ENCODE peak calls at places on chromosomes 13 and 19, in ten cellular contexts. One of them, this sample, is unnamed.
A peak's percentile ranks its signal among the peaks of the same experiment; 100 is the strongest.

GRCh38 chr19:1749373-1750342 is 3.6 kb upstream of the ONECUT3 start:
- DNase-seq in GM12878: no peak
- DNase-seq in SK-N-SH: no peak
- DNase-seq in esophagus muscularis mucosa: no peak
- DNase-seq in astrocyte: no peak
- DNase-seq in H1: no peak
- DNase-seq in Karpas-422: no peak
- DNase-seq in brain microvascular endothelial cell: no peak
- DNase-seq in BE2C: no peak
- DNase-seq in cardiac muscle cell: no peak
- DNase-seq in this sample: no peak

GRCh38 chr19:28466107-28467045 is 746.6 kb downstream of the UQCRFS1 start:
- DNase-seq in cardiac muscle cell: peak; percentile 67
- DNase-seq in Karpas-422: peak; percentile 80
- DNase-seq in SK-N-SH: peak; percentile 57
- DNase-seq in H1: no peak
- DNase-seq in brain microvascular endothelial cell: peak; percentile 14
- DNase-seq in esophagus muscularis mucosa: no peak
- DNase-seq in GM12878: no peak
- DNase-seq in astrocyte: peak; percentile 20
- DNase-seq in BE2C: peak; percentile 41
- DNase-seq in this sample: no peak

GRCh38 chr13:47459512-47459911 is 541.6 kb downstream of the SUCLA2 start:
- DNase-seq in brain microvascular endothelial cell: no peak
- DNase-seq in Karpas-422: peak; percentile 60
- DNase-seq in GM12878: no peak
- DNase-seq in SK-N-SH: peak; percentile 3
- DNase-seq in astrocyte: no peak
- DNase-seq in BE2C: no peak
- DNase-seq in H1: no peak
- DNase-seq in cardiac muscle cell: peak; percentile 51
- DNase-seq in esophagus muscularis mucosa: no peak
- DNase-seq in this sample: no peak

GRCh38 chr13:41313659-41314197 is 2.7 kb downstream of the NAA16 start:
- DNase-seq in brain microvascular endothelial cell: no peak
- DNase-seq in esophagus muscularis mucosa: no peak
- DNase-seq in astrocyte: no peak
- DNase-seq in cardiac muscle cell: no peak
- DNase-seq in Karpas-422: no peak
- DNase-seq in GM12878: no peak
- DNase-seq in BE2C: no peak
- DNase-seq in SK-N-SH: no peak
- DNase-seq in H1: no peak
- DNase-seq in this sample: no peak

GRCh38 chr13:58804832-58805231 is 1173.3 kb downstream of the PCDH17 start:
- DNase-seq in cardiac muscle cell: no peak
- DNase-seq in brain microvascular endothelial cell: no peak
- DNase-seq in BE2C: no peak
- DNase-seq in SK-N-SH: peak; percentile 22
- DNase-seq in GM12878: no peak
- DNase-seq in esophagus muscularis mucosa: no peak
- DNase-seq in H1: no peak
- DNase-seq in Karpas-422: no peak
- DNase-seq in astrocyte: no peak
- DNase-seq in this sample: no peak

GRCh38 chr13:93230466-93230865 is 3.9 kb downstream of the GPC6 start:
- DNase-seq in H1: no peak
- DNase-seq in SK-N-SH: no peak
- DNase-seq in cardiac muscle cell: peak; percentile 88
- DNase-seq in GM12878: no peak
- DNase-seq in esophagus muscularis mucosa: no peak
- DNase-seq in BE2C: no peak
- DNase-seq in brain microvascular endothelial cell: no peak
- DNase-seq in Karpas-422: no peak
- DNase-seq in astrocyte: peak; percentile 93
- DNase-seq in this sample: no peak

GRCh38 chr13:23741879-23742510 is 147.2 kb downstream of the MIPEP start:
- DNase-seq in esophagus muscularis mucosa: no peak
- DNase-seq in BE2C: peak; percentile 44
- DNase-seq in SK-N-SH: peak; percentile 46
- DNase-seq in Karpas-422: peak; percentile 49
- DNase-seq in cardiac muscle cell: no peak
- DNase-seq in GM12878: no peak
- DNase-seq in astrocyte: no peak
- DNase-seq in brain microvascular endothelial cell: no peak
- DNase-seq in H1: peak; percentile 9
- DNase-seq in this sample: no peak

GRCh38 chr13:98300956-98301641 is 124.0 kb upstream of the RNF113B start:
- DNase-seq in H1: no peak
- DNase-seq in GM12878: no peak
- DNase-seq in SK-N-SH: no peak
- DNase-seq in Karpas-422: no peak
- DNase-seq in esophagus muscularis mucosa: no peak
- DNase-seq in astrocyte: peak; percentile 86
- DNase-seq in brain microvascular endothelial cell: no peak
- DNase-seq in cardiac muscle cell: peak; percentile 54
- DNase-seq in BE2C: no peak
- DNase-seq in this sample: no peak

DNA sequence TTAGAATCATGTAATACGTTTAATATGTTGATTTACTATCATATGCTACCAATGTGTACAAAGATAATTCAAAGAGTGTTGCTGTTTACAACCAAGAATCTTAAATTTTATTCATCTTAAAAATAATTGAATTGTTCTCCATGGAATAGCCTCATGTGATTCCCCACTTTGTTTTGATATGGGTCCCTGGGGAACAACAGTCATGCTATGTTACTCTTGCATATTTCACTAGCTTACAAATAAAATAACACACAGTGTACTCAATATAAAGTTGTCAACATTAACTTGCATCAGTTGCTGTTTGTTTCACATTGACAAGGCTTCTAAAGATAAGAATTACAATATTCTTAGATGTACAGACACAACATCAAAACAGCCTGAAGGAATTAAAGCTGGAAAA is 2.3 kb downstream of the ENOX1 start:
- DNase-seq in BE2C: no peak
- DNase-seq in Karpas-422: no peak
- DNase-seq in SK-N-SH: no peak
- DNase-seq in astrocyte: no peak
- DNase-seq in GM12878: no peak
- DNase-seq in cardiac muscle cell: no peak
- DNase-seq in brain microvascular endothelial cell: no peak
- DNase-seq in H1: no peak
- DNase-seq in esophagus muscularis mucosa: no peak
- DNase-seq in this sample: no peak
- H3K36me3 ChIP-seq in BE2C: no peaks in the 10 kb centered on the region
- H3K36me3 ChIP-seq in Karpas-422: no peaks in the 10 kb centered on the region
- H3K36me3 ChIP-seq in SK-N-SH: no peaks in the 10 kb centered on the region
- H3K36me3 ChIP-seq in astrocyte: no peaks in the 10 kb centered on the region
- H3K36me3 ChIP-seq in GM12878: no peaks in the 10 kb centered on the region
- H3K36me3 ChIP-seq in cardiac muscle cell: no peaks in the 10 kb centered on the region
- H3K36me3 ChIP-seq in brain microvascular endothelial cell: no peaks in the 10 kb centered on the region
- H3K36me3 ChIP-seq in H1: no peaks in the 10 kb centered on the region
- H3K36me3 ChIP-seq in esophagus muscularis mucosa: no peaks in the 10 kb centered on the region
- H3K36me3 ChIP-seq in this sample: no peaks in the 10 kb centered on the region

DNA sequence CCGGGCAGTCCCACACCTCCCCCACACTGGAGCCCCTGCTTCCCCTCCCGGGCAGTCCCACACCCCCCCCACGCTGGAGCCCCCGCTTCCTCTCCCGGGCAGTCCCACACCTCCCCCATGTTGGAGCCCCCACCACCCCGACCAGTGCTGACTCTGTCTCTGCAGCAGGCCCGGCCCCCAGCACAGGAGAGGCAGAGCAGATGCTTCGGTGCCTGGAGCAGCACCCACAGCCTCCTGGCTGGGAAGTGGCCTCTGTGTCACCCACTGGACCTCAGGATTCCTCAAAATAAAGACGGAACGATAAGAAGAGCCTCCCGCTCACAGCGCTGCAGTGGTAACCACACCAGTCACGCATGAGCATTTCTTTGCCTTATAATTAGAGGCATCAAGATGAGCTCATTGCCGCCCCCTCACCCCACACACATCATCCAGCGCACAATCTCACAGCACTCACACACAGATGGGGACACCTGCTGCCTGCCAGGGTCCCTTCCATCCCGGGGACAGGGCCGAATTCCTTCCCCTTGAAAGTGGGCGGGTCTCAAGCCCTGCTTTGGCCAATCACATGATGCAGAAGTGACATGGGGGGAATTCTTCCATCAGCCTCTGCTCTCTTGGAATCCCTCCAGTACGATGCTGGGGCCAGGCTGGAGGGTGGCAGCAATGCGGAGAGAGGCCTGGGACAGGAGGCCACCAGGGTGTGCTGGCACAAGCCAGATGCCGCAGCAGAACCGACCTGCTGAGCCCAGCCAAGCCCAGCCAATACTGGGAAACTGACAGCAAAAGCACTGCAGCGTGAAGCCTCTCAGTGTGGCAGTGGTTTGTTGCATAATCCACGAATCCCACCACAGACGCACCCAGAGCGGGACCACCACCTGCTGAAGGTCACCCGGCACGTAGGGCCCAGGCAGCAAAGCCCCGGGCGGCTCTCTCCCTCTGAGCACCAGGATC is 16.1 kb downstream of the PIP5K1C start:
- DNase-seq in Karpas-422: no peak
- DNase-seq in astrocyte: peak; percentile 91
- DNase-seq in GM12878: no peak
- DNase-seq in brain microvascular endothelial cell: peak; percentile 95
- DNase-seq in esophagus muscularis mucosa: no peak
- DNase-seq in SK-N-SH: no peak
- DNase-seq in H1: no peak
- DNase-seq in cardiac muscle cell: peak; percentile 61
- DNase-seq in BE2C: no peak
- DNase-seq in this sample: no peak
- H3K36me3 ChIP-seq in Karpas-422: peaks cover 3% of the 10 kb centered on the region
- H3K36me3 ChIP-seq in astrocyte: no peaks in the 10 kb centered on the region
- H3K36me3 ChIP-seq in GM12878: peaks cover 5% of the 10 kb centered on the region
- H3K36me3 ChIP-seq in brain microvascular endothelial cell: peaks cover 5% of the 10 kb centered on the region
- H3K36me3 ChIP-seq in esophagus muscularis mucosa: peaks cover 19% of the 10 kb centered on the region
- H3K36me3 ChIP-seq in SK-N-SH: no peaks in the 10 kb centered on the region
- H3K36me3 ChIP-seq in H1: no peaks in the 10 kb centered on the region
- H3K36me3 ChIP-seq in cardiac muscle cell: no peaks in the 10 kb centered on the region
- H3K36me3 ChIP-seq in BE2C: no peaks in the 10 kb centered on the region
- H3K36me3 ChIP-seq in this sample: no peaks in the 10 kb centered on the region

GRCh38 chr13:110380359-110381028 is 73.4 kb downstream of the COL4A2 start:
- DNase-seq in astrocyte: peak; percentile 95
- DNase-seq in cardiac muscle cell: peak; percentile 79
- DNase-seq in SK-N-SH: no peak
- DNase-seq in BE2C: no peak
- DNase-seq in GM12878: no peak
- DNase-seq in brain microvascular endothelial cell: peak; percentile 94
- DNase-seq in esophagus muscularis mucosa: no peak
- DNase-seq in H1: no peak
- DNase-seq in Karpas-422: no peak
- DNase-seq in this sample: no peak
- H3K36me3 ChIP-seq in astrocyte: peaks cover 7% of the 10 kb centered on the region
- H3K36me3 ChIP-seq in cardiac muscle cell: no peaks in the 10 kb centered on the region
- H3K36me3 ChIP-seq in SK-N-SH: no peaks in the 10 kb centered on the region
- H3K36me3 ChIP-seq in BE2C: no peaks in the 10 kb centered on the region
- H3K36me3 ChIP-seq in GM12878: no peaks in the 10 kb centered on the region
- H3K36me3 ChIP-seq in brain microvascular endothelial cell: peaks cover 35% of the 10 kb centered on the region
- H3K36me3 ChIP-seq in esophagus muscularis mucosa: no peaks in the 10 kb centered on the region
- H3K36me3 ChIP-seq in H1: no peaks in the 10 kb centered on the region
- H3K36me3 ChIP-seq in Karpas-422: no peaks in the 10 kb centered on the region
- H3K36me3 ChIP-seq in this sample: no peaks in the 10 kb centered on the region

DNA sequence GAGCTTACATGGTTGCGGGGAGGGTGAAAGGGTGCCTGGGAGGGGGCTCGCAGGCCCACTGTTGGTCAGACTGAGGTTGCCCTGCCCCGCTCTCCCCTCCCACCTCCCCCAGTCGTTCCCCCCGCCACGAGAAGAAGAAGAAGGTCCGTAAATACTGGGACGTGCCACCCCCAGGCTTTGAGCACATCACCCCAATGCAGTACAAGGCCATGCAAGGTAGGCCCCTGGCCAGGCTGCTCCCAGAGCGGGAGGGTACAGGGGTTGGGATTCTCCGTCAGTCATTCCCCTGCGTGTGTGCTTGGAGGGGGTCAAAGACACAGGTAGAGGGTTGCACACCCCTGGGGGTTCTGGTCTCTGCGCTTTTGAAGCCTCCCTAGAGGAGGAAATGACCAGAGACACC is 5.6 kb downstream of the U2AF2 start:
- DNase-seq in Karpas-422: no peak
- DNase-seq in GM12878: no peak
- DNase-seq in H1: no peak
- DNase-seq in BE2C: no peak
- DNase-seq in esophagus muscularis mucosa: no peak
- DNase-seq in brain microvascular endothelial cell: no peak
- DNase-seq in astrocyte: no peak
- DNase-seq in SK-N-SH: no peak
- DNase-seq in cardiac muscle cell: no peak
- DNase-seq in this sample: no peak
- H3K36me3 ChIP-seq in Karpas-422: peaks cover 77% of the 10 kb centered on the region
- H3K36me3 ChIP-seq in GM12878: peaks cover 53% of the 10 kb centered on the region
- H3K36me3 ChIP-seq in H1: peaks cover 40% of the 10 kb centered on the region
- H3K36me3 ChIP-seq in BE2C: peaks cover 89% of the 10 kb centered on the region
- H3K36me3 ChIP-seq in esophagus muscularis mucosa: peaks cover 63% of the 10 kb centered on the region
- H3K36me3 ChIP-seq in brain microvascular endothelial cell: peaks cover 53% of the 10 kb centered on the region
- H3K36me3 ChIP-seq in astrocyte: peaks cover 21% of the 10 kb centered on the region
- H3K36me3 ChIP-seq in SK-N-SH: peaks cover 54% of the 10 kb centered on the region
- H3K36me3 ChIP-seq in cardiac muscle cell: peaks cover 28% of the 10 kb centered on the region
- H3K36me3 ChIP-seq in this sample: peaks cover 55% of the 10 kb centered on the region

DNA sequence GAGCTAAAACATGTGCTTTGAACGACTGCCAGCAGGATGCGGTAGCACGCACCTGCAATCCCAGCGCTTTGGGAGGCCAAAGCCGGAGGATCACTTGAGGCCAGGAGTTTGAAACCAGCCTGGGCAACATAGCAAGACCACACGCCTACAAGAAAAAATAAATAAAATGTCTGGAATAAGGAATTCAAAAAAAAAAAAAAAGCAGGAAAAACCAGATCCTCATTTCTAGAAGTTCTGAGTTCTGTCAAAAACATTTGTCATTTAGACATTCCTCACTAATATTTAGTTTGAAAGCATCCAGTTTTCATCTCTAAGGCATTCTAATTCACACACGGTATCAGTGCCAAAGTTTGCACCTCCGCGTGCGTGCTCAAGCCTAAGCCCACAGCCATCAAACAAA is 36.9 kb upstream of the USE1 start:
- DNase-seq in Karpas-422: no peak
- DNase-seq in cardiac muscle cell: no peak
- DNase-seq in H1: no peak
- DNase-seq in GM12878: no peak
- DNase-seq in esophagus muscularis mucosa: no peak
- DNase-seq in BE2C: no peak
- DNase-seq in astrocyte: no peak
- DNase-seq in SK-N-SH: no peak
- DNase-seq in brain microvascular endothelial cell: no peak
- DNase-seq in this sample: no peak
- H3K36me3 ChIP-seq in Karpas-422: peaks cover 8% of the 10 kb centered on the region
- H3K36me3 ChIP-seq in cardiac muscle cell: no peaks in the 10 kb centered on the region
- H3K36me3 ChIP-seq in H1: peaks cover 2% of the 10 kb centered on the region
- H3K36me3 ChIP-seq in GM12878: peaks cover 28% of the 10 kb centered on the region
- H3K36me3 ChIP-seq in esophagus muscularis mucosa: peaks cover 88% of the 10 kb centered on the region
- H3K36me3 ChIP-seq in BE2C: no peaks in the 10 kb centered on the region
- H3K36me3 ChIP-seq in astrocyte: peaks cover 21% of the 10 kb centered on the region
- H3K36me3 ChIP-seq in SK-N-SH: peaks cover 10% of the 10 kb centered on the region
- H3K36me3 ChIP-seq in brain microvascular endothelial cell: peaks cover 70% of the 10 kb centered on the region
- H3K36me3 ChIP-seq in this sample: peaks cover 58% of the 10 kb centered on the region